ENCODE peak calls at places on chromosomes 5 and 9, in nine cellular contexts. W is fibroblast of lung, E is sigmoid colon, G is thoracic aorta, M is HFF-Myc, S is lung, N is testis, P is tibial nerve, A is dorsolateral prefrontal cortex. J is an unnamed sample.

GRCh38 chr5:150428106-150428876 is 15.6 kb upstream of the CD74 start:
- DNase-seq in W (no peak), E (peak), G (no peak), M (no peak), S (no peak), N (peak), P (peak), A (peak), J (no peak)

GRCh38 chr5:113212244-113212920 is 222.4 kb downstream of the TSSK1B start:
- DNase-seq in W (peak), E (no peak), G (no peak), M (no peak), S (no peak), N (no peak), P (no peak), A (no peak), J (peak)

GRCh38 chr9:4666042-4666699 is at the start of gene SPATA6L:
- DNase-seq in W (peak), E (peak), G (peak), M (no peak), S (peak), N (peak), P (no peak), A (peak), J (peak)

GRCh38 chr9:13719410-13719809 is 439.9 kb upstream of the MPDZ start:
- DNase-seq in W (peak), E (no peak), G (no peak), M (no peak), S (no peak), N (no peak), P (no peak), A (no peak), J (peak)

GRCh38 chr9:128421474-128422010 is 885 bp downstream of the CERCAM start:
- DNase-seq in W (peak), E (no peak), G (no peak), M (no peak), S (no peak), N (no peak), P (peak), A (no peak), J (no peak)

GRCh38 chr5:122703214-122703613 is 71.7 kb upstream of the SNX2 start:
- DNase-seq in W (no peak), E (no peak), G (no peak), M (no peak), S (no peak), N (no peak), P (no peak), A (no peak), J (no peak)

GRCh38 chr5:16889972-16890519 is 46.0 kb downstream of the MYO10 start:
- DNase-seq in W (peak), E (no peak), G (no peak), M (no peak), S (no peak), N (no peak), P (no peak), A (no peak), J (no peak)

GRCh38 chr5:174083041-174083827 is 37.7 kb downstream of the NSG2 start:
- DNase-seq in W (peak), E (no peak), G (no peak), M (no peak), S (no peak), N (no peak), P (no peak), A (peak), J (peak)

GRCh38 chr5:175195698-175196656 is 248.0 kb downstream of the DRD1 start:
- DNase-seq in W (peak), E (no peak), G (no peak), M (no peak), S (no peak), N (no peak), P (no peak), A (no peak), J (no peak)

GRCh38 chr5:156783092-156783491 is 67.0 kb upstream of the PPP1R2B start:
- DNase-seq in W (no peak), E (no peak), G (no peak), M (no peak), S (no peak), N (no peak), P (no peak), A (no peak), J (no peak)
- H3K4me3 ChIP-seq in W (no peak), E (no peak), G (no peak), M (no peak), S (no peak), N (no peak), P (no peak), A (no peak), J (no peak)

GRCh38 chr9:68505681-68506409 is 34.8 kb downstream of the TMEM252 start:
- DNase-seq in W (no peak), E (no peak), G (no peak), M (no peak), S (no peak), N (peak), P (no peak), A (no peak), J (no peak)
- TF ChIP-seq CTCF in W (no peak), E (no peak), G (no peak), M (no peak), S (no peak), N (no peak), P (no peak), A (no peak), J (no peak)

DNA sequence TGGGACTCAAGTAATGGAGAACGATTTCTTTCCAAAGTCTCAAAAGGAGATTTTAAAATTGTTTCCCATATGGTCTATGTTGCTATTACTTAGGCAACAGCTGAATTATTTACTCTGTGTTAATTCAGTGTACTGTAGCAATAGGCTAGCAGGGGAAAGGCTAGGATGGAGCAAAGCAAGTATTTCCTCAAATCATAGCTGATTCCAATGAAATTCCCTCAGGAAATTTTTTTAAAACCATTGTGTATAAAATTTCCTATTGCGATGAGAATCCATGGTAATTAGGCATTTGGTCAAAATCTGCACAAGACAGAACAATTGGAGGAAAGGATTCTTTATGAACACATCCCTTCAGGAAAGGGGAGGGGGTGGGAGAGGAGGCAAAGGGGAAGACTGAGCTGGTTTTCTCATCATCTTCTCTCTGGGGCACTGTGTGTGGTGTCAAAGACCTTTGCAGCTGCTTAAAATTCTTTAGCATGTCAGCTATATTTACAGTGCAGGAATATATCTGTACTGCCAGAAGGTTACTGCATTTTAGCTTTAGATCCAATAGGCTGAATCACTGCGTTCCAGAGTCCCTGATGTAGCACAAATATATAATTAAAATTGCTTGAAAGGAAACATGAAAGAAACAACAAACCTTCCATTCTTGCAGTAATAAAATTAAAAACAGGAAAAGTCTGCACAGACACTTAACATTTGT is 95.3 kb downstream of the ZNF608 start:
- DNase-seq in W (no peak), E (no peak), G (no peak), M (peak), S (no peak), N (no peak), P (no peak), A (no peak), J (no peak)
- H3K4me3 ChIP-seq in W (peak), E (peak), G (peak), M (peak), S (no peak), N (peak), P (peak), A (peak), J (peak)

DNA sequence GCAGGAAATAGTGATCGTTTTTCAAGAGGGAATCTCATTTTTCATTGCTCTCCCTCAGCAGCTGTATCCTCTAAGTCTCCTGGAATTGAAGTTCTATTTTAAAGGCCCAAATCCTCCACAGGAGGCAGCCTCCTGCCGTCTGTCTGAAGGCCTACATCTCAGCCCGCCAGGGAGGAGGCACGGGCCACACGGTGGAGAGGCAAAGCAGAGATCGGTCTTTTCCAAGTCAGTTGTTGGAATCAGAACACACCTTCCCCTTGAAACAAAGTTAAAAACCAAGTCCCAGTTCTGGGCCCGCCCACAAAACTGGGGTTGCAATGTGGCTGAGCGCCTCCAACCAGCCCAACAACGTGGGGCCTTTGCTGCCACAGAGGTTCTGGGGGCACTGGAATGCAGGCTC is 68.7 kb downstream of the RAPGEF1 start:
- DNase-seq in W (no peak), E (no peak), G (no peak), M (no peak), S (no peak), N (no peak), P (no peak), A (no peak), J (no peak)
- TF ChIP-seq CTCF in W (no peak), E (no peak), G (no peak), M (no peak), S (no peak), N (no peak), P (no peak), A (no peak), J (no peak)

GRCh38 chr5:170508036-170508435 is 4.2 kb downstream of the KCNIP1 start:
- DNase-seq in W (peak), E (no peak), G (no peak), M (no peak), S (no peak), N (no peak), P (no peak), A (no peak), J (no peak)

GRCh38 chr5:170503970-170504525 is at the start of gene KCNIP1:
- DNase-seq in W (peak), E (no peak), G (no peak), M (no peak), S (no peak), N (peak), P (no peak), A (peak), J (peak)

GRCh38 chr5:170501931-170502330 is 1.9 kb upstream of the KCNIP1 start:
- DNase-seq in W (no peak), E (no peak), G (no peak), M (no peak), S (no peak), N (no peak), P (no peak), A (no peak), J (no peak)

GRCh38 chr5:170502692-170503091 is 1.1 kb upstream of the KCNIP1 start:
- DNase-seq in W (no peak), E (no peak), G (no peak), M (no peak), S (no peak), N (no peak), P (no peak), A (no peak), J (no peak)

GRCh38 chr5:170504598-170505266 is 912 bp downstream of the KCNIP1 start:
- DNase-seq in W (no peak), E (no peak), G (no peak), M (no peak), S (no peak), N (no peak), P (no peak), A (no peak), J (no peak)
- H3K4me3 ChIP-seq in W (no peak), E (no peak), G (peak), M (no peak), S (no peak), N (no peak), P (no peak), A (peak), J (no peak)

GRCh38 chr5:127875235-127876021 is 172.2 kb downstream of the CCDC192 start:
- DNase-seq in W (peak), E (no peak), G (no peak), M (peak), S (no peak), N (peak), P (no peak), A (peak), J (peak)
- TF ChIP-seq CTCF in W (peak), E (no peak), G (no peak), M (peak), S (peak), N (no peak), P (no peak), A (peak), J (peak)

DNA sequence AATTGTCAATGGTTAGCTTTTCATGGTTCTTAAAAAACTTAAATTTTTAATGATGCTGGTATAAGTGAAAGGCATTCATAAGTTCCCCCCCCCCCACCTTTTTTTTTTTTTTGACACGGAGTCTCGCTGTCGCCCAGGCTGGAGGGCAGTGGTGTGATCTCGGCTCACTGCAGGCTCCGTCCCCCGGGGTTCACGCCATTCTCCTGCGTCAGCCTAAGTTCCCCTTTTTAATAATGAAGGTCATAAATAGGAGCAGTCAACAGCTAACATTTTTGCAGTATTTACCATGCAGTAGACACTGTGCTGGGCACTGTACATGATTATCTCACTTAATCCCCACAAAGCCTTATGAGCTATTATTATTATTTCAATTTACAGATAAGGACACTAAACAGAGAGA is 556.3 kb downstream of the PDE4D start:
- DNase-seq in W (no peak), E (no peak), G (no peak), M (no peak), S (no peak), N (no peak), P (no peak), A (no peak), J (no peak)
- H3K4me3 ChIP-seq in W (no peak), E (no peak), G (no peak), M (no peak), S (no peak), N (no peak), P (no peak), A (no peak), J (no peak)

GRCh38 chr5:36173426-36173825 is 21.5 kb downstream of the SKP2 start:
- DNase-seq in W (no peak), E (no peak), G (no peak), M (no peak), S (no peak), N (no peak), P (no peak), A (no peak), J (no peak)
- TF ChIP-seq CTCF in W (no peak), E (no peak), G (no peak), M (no peak), S (no peak), N (no peak), P (no peak), A (no peak), J (no peak)